ENCODE peak calls at places on chromosomes 4 and X, in five cellular contexts. Y, A, K, G and X are unnamed samples.

GRCh38 chr4:125283702-125284279 is 31.0 kb upstream of the FAT4 start:
- DNase-seq in Y (no peak), A (peak; percentile 34), K (no peak), G (no peak), X (no peak)

GRCh38 chrX:130594453-130594916 is 192.7 kb downstream of the RBMX2 start:
- DNase-seq in Y (no peak), A (peak; percentile 92), K (no peak), G (no peak), X (no peak)

GRCh38 chr4:93066746-93067145 is 761.8 kb upstream of the ATOH1 start:
- DNase-seq in Y (no peak), A (no peak), K (no peak), G (no peak), X (no peak)

GRCh38 chr4:24057915-24058559 is 168.2 kb upstream of the PPARGC1A start:
- DNase-seq in Y (no peak), A (no peak), K (no peak), G (no peak), X (no peak)

GRCh38 chr4:37073226-37073840 is 171.2 kb upstream of the NWD2 start:
- DNase-seq in Y (no peak), A (peak; percentile 31), K (no peak), G (no peak), X (no peak)

GRCh38 chr4:41939016-41939623 is 3.9 kb downstream of the TMEM33 start:
- DNase-seq in Y (no peak), A (no peak), K (no peak), G (no peak), X (no peak)

GRCh38 chr4:21858971-21859370 is 89.6 kb downstream of the KCNIP4 start:
- DNase-seq in Y (no peak), A (no peak), K (no peak), G (no peak), X (no peak)

GRCh38 chr4:6873792-6874461 is 35.7 kb upstream of the TBC1D14 start:
- DNase-seq in Y (peak; percentile 78), A (peak; percentile 69), K (peak; percentile 38), G (peak; percentile 85), X (peak; percentile 65)

GRCh38 chr4:127209580-127210095 is 423.1 kb upstream of the INTU start:
- DNase-seq in Y (no peak), A (no peak), K (no peak), G (no peak), X (no peak)

GRCh38 chr4:8860096-8860891 is 11.3 kb downstream of the HMX1 start:
- DNase-seq in Y (no peak), A (no peak), K (no peak), G (no peak), X (no peak)

GRCh38 chrX:155068165-155068564 is 2.8 kb downstream of the CMC4 start:
- DNase-seq in Y (no peak), A (peak; percentile 36), K (no peak), G (no peak), X (no peak)

GRCh38 chrX:112851806-112852205 is 11.2 kb upstream of the AMOT start:
- DNase-seq in Y (no peak), A (no peak), K (no peak), G (peak; percentile 48), X (no peak)

GRCh38 chr4:5435201-5435600 is 273.2 kb downstream of the EVC2 start:
- DNase-seq in Y (no peak), A (no peak), K (no peak), G (no peak), X (no peak)

GRCh38 chr4:159238631-159239030 is 135.8 kb downstream of the RAPGEF2 start:
- DNase-seq in Y (no peak), A (no peak), K (no peak), G (no peak), X (no peak)

GRCh38 chr4:67104145-67104544 is 441.2 kb downstream of the CENPC start:
- DNase-seq in Y (no peak), A (no peak), K (no peak), G (no peak), X (no peak)

GRCh38 chrX:105703876-105704275 is 118.5 kb upstream of the NRK start:
- DNase-seq in Y (no peak), A (no peak), K (no peak), G (no peak), X (no peak)

GRCh38 chrX:45750639-45751038 is 550.0 kb upstream of the DIPK2B start:
- DNase-seq in Y (no peak), A (peak; percentile 54), K (no peak), G (no peak), X (no peak)

GRCh38 chrX:96611619-96612362 is 72.9 kb upstream of the DIAPH2 start:
- DNase-seq in Y (no peak), A (no peak), K (no peak), G (no peak), X (no peak)

GRCh38 chrX:129957241-129958099 is 25.0 kb upstream of the BCORL1 start:
- DNase-seq in Y (no peak), A (peak; percentile 26), K (peak; percentile 46), G (peak; percentile 64), X (peak; percentile 53)

GRCh38 chr4:7637971-7638370 is 203.2 kb upstream of the PSAPL1 start:
- DNase-seq in Y (no peak), A (no peak), K (no peak), G (no peak), X (no peak)

GRCh38 chr4:104743141-104743748 is 248.6 kb upstream of the CXXC4 start:
- DNase-seq in Y (no peak), A (no peak), K (peak; percentile 9), G (no peak), X (no peak)

GRCh38 chrX:105872921-105873320 is 50.6 kb downstream of the NRK start:
- DNase-seq in Y (no peak), A (peak; percentile 0), K (no peak), G (peak; percentile 13), X (no peak)

GRCh38 chr4:53189011-53189410 is 176.8 kb downstream of the SCFD2 start:
- DNase-seq in Y (no peak), A (no peak), K (no peak), G (no peak), X (no peak)

GRCh38 chr4:26953770-26954423 is 93.3 kb downstream of the STIM2 start:
- DNase-seq in Y (no peak), A (no peak), K (no peak), G (no peak), X (no peak)

GRCh38 chr4:80918004-80918403 is 112.5 kb upstream of the BMP3 start:
- DNase-seq in Y (no peak), A (no peak), K (no peak), G (no peak), X (no peak)

GRCh38 chr4:8342651-8343050 is 73.1 kb downstream of the HTRA3 start:
- DNase-seq in Y (no peak), A (no peak), K (no peak), G (no peak), X (no peak)

GRCh38 chrX:150200820-150201287 is 162.3 kb upstream of the MAMLD1 start:
- DNase-seq in Y (peak; percentile 0), A (peak; percentile 71), K (peak; percentile 38), G (peak; percentile 46), X (peak; percentile 55)

GRCh38 chrX:45070116-45071007 is 130.3 kb downstream of the DIPK2B start:
- DNase-seq in Y (no peak), A (peak; percentile 65), K (no peak), G (no peak), X (no peak)

GRCh38 chrX:115402299-115402698 is 112.8 kb downstream of the LUZP4 start:
- DNase-seq in Y (no peak), A (no peak), K (no peak), G (no peak), X (no peak)

GRCh38 chr4:108783666-108784463 is 21.0 kb upstream of the ETNPPL start:
- DNase-seq in Y (no peak), A (peak; percentile 65), K (no peak), G (no peak), X (no peak)